ENCODE peak calls at places on chromosome 18, in seven cellular contexts. K is stimulated activated CD8-positive, alpha-beta memory T cell treated with anti-CD3 and anti-CD28 coated beads, Interleukin-15, amount 100 ng/mL, for 24 hours; C is endodermal cell; L is AG20443; H is stimulated activated naive CD8-positive, alpha-beta T cell treated with anti-CD3 and anti-CD28 coated beads, Interleukin-15, amount 100 ng/mL, for 72 hours; Q is cardiac muscle cell; U is kidney epithelial cell. G is an unnamed sample.

GRCh38 chr18:48342588-48342987 is 66.6 kb downstream of the ZBTB7C start:
- DNase-seq in K (no peak), C (no peak), L (no peak), H (no peak), Q (peak; percentile 26), U (no peak), G (no peak)

GRCh38 chr18:70296289-70296688 is 7.4 kb downstream of the SOCS6 start:
- DNase-seq in K (no peak), C (peak; percentile 63), L (no peak), H (no peak), Q (peak; percentile 32), U (no peak), G (no peak)

GRCh38 chr18:63004466-63005089 is 289.2 kb downstream of the PHLPP1 start:
- DNase-seq in K (no peak), C (no peak), L (no peak), H (no peak), Q (no peak), U (no peak), G (no peak)

GRCh38 chr18:8987250-8987649 is 115.2 kb upstream of the NDUFV2 start:
- DNase-seq in K (no peak), C (no peak), L (peak; percentile 49), H (no peak), Q (no peak), U (no peak), G (no peak)

GRCh38 chr18:23354625-23355024 is 98.5 kb upstream of the RIOK3 start:
- DNase-seq in K (no peak), C (no peak), L (no peak), H (no peak), Q (no peak), U (peak; percentile 39), G (no peak)

GRCh38 chr18:48422947-48423378 is 13.8 kb upstream of the ZBTB7C start:
- DNase-seq in K (no peak), C (peak; percentile 79), L (no peak), H (no peak), Q (no peak), U (no peak), G (no peak)

GRCh38 chr18:76493213-76494107 is 1.6 kb downstream of the ZNF516 start:
- DNase-seq in K (no peak), C (peak; percentile 72), L (peak; percentile 70), H (no peak), Q (peak; percentile 45), U (no peak), G (no peak)

GRCh38 chr18:61797691-61798590 is 94.9 kb downstream of the RNF152 start:
- DNase-seq in K (no peak), C (no peak), L (no peak), H (no peak), Q (no peak), U (no peak), G (no peak)

GRCh38 chr18:78642561-78643398 is 336.8 kb upstream of the SALL3 start:
- DNase-seq in K (no peak), C (no peak), L (no peak), H (no peak), Q (no peak), U (no peak), G (no peak)

GRCh38 chr18:7028625-7029024 is 89.0 kb downstream of the LAMA1 start:
- DNase-seq in K (no peak), C (no peak), L (no peak), H (no peak), Q (no peak), U (no peak), G (no peak)

GRCh38 chr18:79643049-79643765 is 36.4 kb upstream of the CTDP1 start:
- DNase-seq in K (no peak), C (peak; percentile 46), L (no peak), H (peak; percentile 27), Q (no peak), U (no peak), G (no peak)

GRCh38 chr18:5582849-5583667 is 39.3 kb upstream of the EPB41L3 start:
- DNase-seq in K (no peak), C (no peak), L (peak; percentile 19), H (no peak), Q (peak; percentile 18), U (peak; percentile 26), G (no peak)

GRCh38 chr18:61635901-61636528 is 256.8 kb downstream of the RNF152 start:
- DNase-seq in K (no peak), C (peak; percentile 85), L (peak; percentile 66), H (peak; percentile 43), Q (peak; percentile 78), U (no peak), G (peak; percentile 16)

GRCh38 chr18:22136395-22136794 is 33.0 kb upstream of the GATA6 start:
- DNase-seq in K (no peak), C (no peak), L (no peak), H (no peak), Q (no peak), U (peak; percentile 2), G (no peak)

GRCh38 chr18:62856294-62856693 is 141.0 kb downstream of the PHLPP1 start:
- DNase-seq in K (no peak), C (no peak), L (no peak), H (no peak), Q (no peak), U (no peak), G (no peak)

G was measured in stimulated activated CD4-positive, alpha-beta T cell treated with anti-CD3 and anti-CD28 coated beads, Interleukin-1b, Interleukin-23, amount 100 ng/mL, for 24 hours.